ENCODE peak calls at places on chromosomes 2 and 18, in seven cellular contexts. One of them, this sample, is unnamed.
A peak's percentile ranks its signal among the peaks of the same experiment; 100 is the strongest.

GRCh38 chr18:10006261-10006903 is 92.6 kb downstream of the VAPA start:
- DNase-seq in PC-3: peak; percentile 27
- DNase-seq in fibroblast of the aortic adventitia: peak; percentile 60
- DNase-seq in fibroblast of lung: peak; percentile 70
- DNase-seq in BE2C: no peak
- DNase-seq in BJ: no peak
- DNase-seq in neural progenitor cell: no peak
- DNase-seq in this sample: peak; percentile 39

GRCh38 chr2:24893934-24894333 is 26.1 kb downstream of the ADCY3 start:
- DNase-seq in PC-3: peak; percentile 71
- DNase-seq in fibroblast of the aortic adventitia: no peak
- DNase-seq in fibroblast of lung: peak; percentile 72
- DNase-seq in BE2C: no peak
- DNase-seq in BJ: no peak
- DNase-seq in neural progenitor cell: no peak
- DNase-seq in this sample: peak; percentile 17

GRCh38 chr2:130836501-130837174 is at the start of gene ARHGEF4:
- DNase-seq in PC-3: peak; percentile 66
- DNase-seq in fibroblast of the aortic adventitia: no peak
- DNase-seq in fibroblast of lung: no peak
- DNase-seq in BE2C: peak; percentile 28
- DNase-seq in BJ: no peak
- DNase-seq in neural progenitor cell: peak; percentile 90
- DNase-seq in this sample: no peak

GRCh38 chr2:6909431-6910385 is 7.5 kb upstream of the RNF144A start:
- DNase-seq in PC-3: no peak
- DNase-seq in fibroblast of the aortic adventitia: no peak
- DNase-seq in fibroblast of lung: no peak
- DNase-seq in BE2C: no peak
- DNase-seq in BJ: no peak
- DNase-seq in neural progenitor cell: no peak
- DNase-seq in this sample: no peak

GRCh38 chr2:63692002-63692606 is 103.3 kb downstream of the MDH1 start:
- DNase-seq in PC-3: peak; percentile 74
- DNase-seq in fibroblast of the aortic adventitia: peak; percentile 81
- DNase-seq in fibroblast of lung: peak; percentile 72
- DNase-seq in BE2C: peak; percentile 5
- DNase-seq in BJ: peak; percentile 29
- DNase-seq in neural progenitor cell: peak; percentile 21
- DNase-seq in this sample: peak; percentile 61

GRCh38 chr2:113117594-113118262 is 9.7 kb upstream of the IL1RN start:
- DNase-seq in PC-3: peak; percentile 96
- DNase-seq in fibroblast of the aortic adventitia: peak; percentile 100
- DNase-seq in fibroblast of lung: peak; percentile 73
- DNase-seq in BE2C: no peak
- DNase-seq in BJ: peak; percentile 80
- DNase-seq in neural progenitor cell: no peak
- DNase-seq in this sample: peak; percentile 100

GRCh38 chr2:10495988-10496313 is 47.8 kb upstream of the ODC1 start:
- DNase-seq in PC-3: no peak
- DNase-seq in fibroblast of the aortic adventitia: no peak
- DNase-seq in fibroblast of lung: no peak
- DNase-seq in BE2C: no peak
- DNase-seq in BJ: no peak
- DNase-seq in neural progenitor cell: no peak
- DNase-seq in this sample: no peak

GRCh38 chr2:54401592-54401991 is 54.5 kb upstream of the SPTBN1 start:
- DNase-seq in PC-3: no peak
- DNase-seq in fibroblast of the aortic adventitia: no peak
- DNase-seq in fibroblast of lung: peak; percentile 27
- DNase-seq in BE2C: no peak
- DNase-seq in BJ: no peak
- DNase-seq in neural progenitor cell: no peak
- DNase-seq in this sample: no peak

GRCh38 chr18:29083545-29083944 is 906.6 kb upstream of the CDH2 start:
- DNase-seq in PC-3: no peak
- DNase-seq in fibroblast of the aortic adventitia: peak; percentile 78
- DNase-seq in fibroblast of lung: no peak
- DNase-seq in BE2C: no peak
- DNase-seq in BJ: no peak
- DNase-seq in neural progenitor cell: peak; percentile 27
- DNase-seq in this sample: peak; percentile 27

GRCh38 chr2:229660951-229661350 is 53.4 kb downstream of the DNER start:
- DNase-seq in PC-3: peak; percentile 74
- DNase-seq in fibroblast of the aortic adventitia: no peak
- DNase-seq in fibroblast of lung: peak; percentile 6
- DNase-seq in BE2C: no peak
- DNase-seq in BJ: no peak
- DNase-seq in neural progenitor cell: no peak
- DNase-seq in this sample: peak; percentile 54

GRCh38 chr2:146633159-146633558 is 1211.7 kb upstream of the ACVR2A start:
- DNase-seq in PC-3: no peak
- DNase-seq in fibroblast of the aortic adventitia: no peak
- DNase-seq in fibroblast of lung: no peak
- DNase-seq in BE2C: no peak
- DNase-seq in BJ: no peak
- DNase-seq in neural progenitor cell: no peak
- DNase-seq in this sample: no peak

GRCh38 chr2:239309398-239310245 is 91.2 kb downstream of the HDAC4 start:
- DNase-seq in PC-3: no peak
- DNase-seq in fibroblast of the aortic adventitia: no peak
- DNase-seq in fibroblast of lung: no peak
- DNase-seq in BE2C: peak; percentile 68
- DNase-seq in BJ: no peak
- DNase-seq in neural progenitor cell: no peak
- DNase-seq in this sample: no peak

GRCh38 chr2:183037660-183038340 is 457 bp downstream of the NCKAP1 start:
- DNase-seq in PC-3: peak; percentile 22
- DNase-seq in fibroblast of the aortic adventitia: no peak
- DNase-seq in fibroblast of lung: no peak
- DNase-seq in BE2C: peak; percentile 43
- DNase-seq in BJ: no peak
- DNase-seq in neural progenitor cell: peak; percentile 76
- DNase-seq in this sample: no peak

GRCh38 chr2:214261683-214262082 is 149.2 kb upstream of the VWC2L start:
- DNase-seq in PC-3: peak; percentile 45
- DNase-seq in fibroblast of the aortic adventitia: no peak
- DNase-seq in fibroblast of lung: no peak
- DNase-seq in BE2C: no peak
- DNase-seq in BJ: peak; percentile 3
- DNase-seq in neural progenitor cell: no peak
- DNase-seq in this sample: peak; percentile 5

GRCh38 chr18:47775961-47776360 is 154.5 kb downstream of the SMAD2 start:
- DNase-seq in PC-3: peak; percentile 21
- DNase-seq in fibroblast of the aortic adventitia: peak; percentile 40
- DNase-seq in fibroblast of lung: peak; percentile 8
- DNase-seq in BE2C: no peak
- DNase-seq in BJ: no peak
- DNase-seq in neural progenitor cell: no peak
- DNase-seq in this sample: peak; percentile 9

GRCh38 chr2:165953306-165953654 is 296 bp downstream of the TTC21B start:
- DNase-seq in PC-3: peak; percentile 77
- DNase-seq in fibroblast of the aortic adventitia: no peak
- DNase-seq in fibroblast of lung: no peak
- DNase-seq in BE2C: no peak
- DNase-seq in BJ: peak; percentile 2
- DNase-seq in neural progenitor cell: no peak
- DNase-seq in this sample: peak; percentile 50

GRCh38 chr2:239839306-239839705 is 185.8 kb downstream of the NDUFA10 start:
- DNase-seq in PC-3: no peak
- DNase-seq in fibroblast of the aortic adventitia: no peak
- DNase-seq in fibroblast of lung: no peak
- DNase-seq in BE2C: no peak
- DNase-seq in BJ: no peak
- DNase-seq in neural progenitor cell: no peak
- DNase-seq in this sample: no peak

GRCh38 chr2:177265386-177265690 is 811 bp upstream of the NFE2L2 start:
- DNase-seq in PC-3: peak; percentile 38
- DNase-seq in fibroblast of the aortic adventitia: peak; percentile 63
- DNase-seq in fibroblast of lung: peak; percentile 68
- DNase-seq in BE2C: peak; percentile 47
- DNase-seq in BJ: no peak
- DNase-seq in neural progenitor cell: no peak
- DNase-seq in this sample: peak; percentile 53

GRCh38 chr2:120239488-120240287 is 13.0 kb upstream of the RALB start:
- DNase-seq in PC-3: peak; percentile 92
- DNase-seq in fibroblast of the aortic adventitia: peak; percentile 89
- DNase-seq in fibroblast of lung: peak; percentile 75
- DNase-seq in BE2C: no peak
- DNase-seq in BJ: peak; percentile 67
- DNase-seq in neural progenitor cell: peak; percentile 28
- DNase-seq in this sample: peak; percentile 82

GRCh38 chr2:117958186-117958585 is 55.7 kb downstream of the CCDC93 start:
- DNase-seq in PC-3: peak; percentile 93
- DNase-seq in fibroblast of the aortic adventitia: peak; percentile 70
- DNase-seq in fibroblast of lung: peak; percentile 63
- DNase-seq in BE2C: no peak
- DNase-seq in BJ: peak; percentile 56
- DNase-seq in neural progenitor cell: no peak
- DNase-seq in this sample: peak; percentile 81

GRCh38 chr2:96336104-96336775 is 674 bp downstream of the NCAPH start:
- DNase-seq in PC-3: no peak
- DNase-seq in fibroblast of the aortic adventitia: no peak
- DNase-seq in fibroblast of lung: no peak
- DNase-seq in BE2C: no peak
- DNase-seq in BJ: no peak
- DNase-seq in neural progenitor cell: no peak
- DNase-seq in this sample: no peak

GRCh38 chr18:79786781-79787526 is 10.8 kb upstream of the KCNG2 start:
- DNase-seq in PC-3: no peak
- DNase-seq in fibroblast of the aortic adventitia: peak; percentile 38
- DNase-seq in fibroblast of lung: peak; percentile 58
- DNase-seq in BE2C: no peak
- DNase-seq in BJ: peak; percentile 35
- DNase-seq in neural progenitor cell: no peak
- DNase-seq in this sample: no peak

GRCh38 chr2:239121600-239122012 is 273.7 kb downstream of the TWIST2 start:
- DNase-seq in PC-3: no peak
- DNase-seq in fibroblast of the aortic adventitia: no peak
- DNase-seq in fibroblast of lung: peak; percentile 43
- DNase-seq in BE2C: no peak
- DNase-seq in BJ: no peak
- DNase-seq in neural progenitor cell: no peak
- DNase-seq in this sample: no peak

GRCh38 chr18:10519366-10519765 is 6.5 kb upstream of the NAPG start:
- DNase-seq in PC-3: no peak
- DNase-seq in fibroblast of the aortic adventitia: peak; percentile 33
- DNase-seq in fibroblast of lung: no peak
- DNase-seq in BE2C: no peak
- DNase-seq in BJ: no peak
- DNase-seq in neural progenitor cell: no peak
- DNase-seq in this sample: no peak

DNA sequence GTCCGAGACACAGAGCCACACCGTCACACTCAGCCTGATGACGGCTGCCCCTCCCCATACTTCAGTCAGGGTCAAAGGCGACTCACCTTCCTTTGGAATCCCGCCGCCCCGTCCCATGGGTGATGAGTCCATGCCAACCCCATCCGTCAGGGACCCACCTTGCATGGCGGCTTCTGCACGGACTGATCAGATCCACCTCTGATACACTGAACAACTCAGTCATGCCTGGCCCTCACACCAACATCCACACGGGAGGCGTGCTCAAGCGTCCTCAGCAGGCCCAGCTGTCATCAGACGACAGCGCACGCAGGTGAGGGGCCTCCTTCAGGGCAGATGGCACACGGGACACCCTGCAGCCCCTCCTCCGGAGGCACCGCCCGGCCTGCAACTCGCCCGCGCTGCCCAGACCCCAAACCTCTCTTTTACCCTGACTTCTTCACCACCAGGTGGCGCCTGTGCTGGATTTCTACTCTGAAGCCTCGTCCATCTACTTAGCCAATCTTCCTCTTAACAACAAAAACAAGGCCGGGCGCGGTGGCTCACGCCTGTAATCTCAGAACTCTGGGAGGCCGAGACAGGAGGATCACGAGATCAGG is 89.2 kb downstream of the ZNF516 start:
- DNase-seq in PC-3: peak; percentile 67
- DNase-seq in fibroblast of the aortic adventitia: peak; percentile 60
- DNase-seq in fibroblast of lung: peak; percentile 54
- DNase-seq in BE2C: no peak
- DNase-seq in BJ: no peak
- DNase-seq in neural progenitor cell: peak; percentile 71
- DNase-seq in this sample: no peak
- TF ChIP-seq CTCF in PC-3: peak; percentile 70
- TF ChIP-seq CTCF in fibroblast of the aortic adventitia: peak; percentile 50
- TF ChIP-seq CTCF in fibroblast of lung: peak; percentile 42
- TF ChIP-seq CTCF in BE2C: peak; percentile 18
- TF ChIP-seq CTCF in BJ: peak; percentile 55
- TF ChIP-seq CTCF in neural progenitor cell: peak; percentile 68
- TF ChIP-seq CTCF in this sample: peak; percentile 53

GRCh38 chr2:65350714-65351113 is 81.7 kb downstream of the SPRED2 start:
- DNase-seq in PC-3: no peak
- DNase-seq in fibroblast of the aortic adventitia: no peak
- DNase-seq in fibroblast of lung: no peak
- DNase-seq in BE2C: no peak
- DNase-seq in BJ: no peak
- DNase-seq in neural progenitor cell: peak; percentile 39
- DNase-seq in this sample: peak; percentile 21
- TF ChIP-seq CTCF in PC-3: peak; percentile 44
- TF ChIP-seq CTCF in fibroblast of the aortic adventitia: peak; percentile 47
- TF ChIP-seq CTCF in fibroblast of lung: peak; percentile 25
- TF ChIP-seq CTCF in BE2C: peak; percentile 33
- TF ChIP-seq CTCF in BJ: peak; percentile 15
- TF ChIP-seq CTCF in neural progenitor cell: peak; percentile 37
- TF ChIP-seq CTCF in this sample: peak; percentile 48

GRCh38 chr2:134897932-134898331 is 20.7 kb upstream of the CCNT2 start:
- DNase-seq in PC-3: peak; percentile 47
- DNase-seq in fibroblast of the aortic adventitia: peak; percentile 55
- DNase-seq in fibroblast of lung: peak; percentile 38
- DNase-seq in BE2C: no peak
- DNase-seq in BJ: no peak
- DNase-seq in neural progenitor cell: no peak
- DNase-seq in this sample: peak; percentile 31
- TF ChIP-seq CTCF in PC-3: peak; percentile 58
- TF ChIP-seq CTCF in fibroblast of the aortic adventitia: peak; percentile 33
- TF ChIP-seq CTCF in fibroblast of lung: no peak
- TF ChIP-seq CTCF in BE2C: peak; percentile 15
- TF ChIP-seq CTCF in BJ: peak; percentile 8
- TF ChIP-seq CTCF in neural progenitor cell: peak; percentile 63
- TF ChIP-seq CTCF in this sample: no peak

GRCh38 chr18:58190842-58191530 is 147.0 kb downstream of the NEDD4L start:
- DNase-seq in PC-3: peak; percentile 32
- DNase-seq in fibroblast of the aortic adventitia: no peak
- DNase-seq in fibroblast of lung: no peak
- DNase-seq in BE2C: no peak
- DNase-seq in BJ: no peak
- DNase-seq in neural progenitor cell: no peak
- DNase-seq in this sample: no peak

GRCh38 chr18:58195278-58195721 is 151.3 kb downstream of the NEDD4L start:
- DNase-seq in PC-3: no peak
- DNase-seq in fibroblast of the aortic adventitia: no peak
- DNase-seq in fibroblast of lung: no peak
- DNase-seq in BE2C: no peak
- DNase-seq in BJ: no peak
- DNase-seq in neural progenitor cell: peak; percentile 41
- DNase-seq in this sample: peak; percentile 40

GRCh38 chr18:58192519-58192918 is 148.5 kb downstream of the NEDD4L start:
- DNase-seq in PC-3: no peak
- DNase-seq in fibroblast of the aortic adventitia: no peak
- DNase-seq in fibroblast of lung: no peak
- DNase-seq in BE2C: no peak
- DNase-seq in BJ: no peak
- DNase-seq in neural progenitor cell: no peak
- DNase-seq in this sample: no peak

GRCh38 chr18:58196164-58196563 is 152.1 kb downstream of the NEDD4L start:
- DNase-seq in PC-3: peak; percentile 75
- DNase-seq in fibroblast of the aortic adventitia: no peak
- DNase-seq in fibroblast of lung: no peak
- DNase-seq in BE2C: no peak
- DNase-seq in BJ: no peak
- DNase-seq in neural progenitor cell: no peak
- DNase-seq in this sample: peak; percentile 39

GRCh38 chr18:58194028-58194427 is 150.0 kb downstream of the NEDD4L start:
- DNase-seq in PC-3: peak; percentile 6
- DNase-seq in fibroblast of the aortic adventitia: no peak
- DNase-seq in fibroblast of lung: no peak
- DNase-seq in BE2C: peak; percentile 36
- DNase-seq in BJ: no peak
- DNase-seq in neural progenitor cell: peak; percentile 63
- DNase-seq in this sample: no peak
- TF ChIP-seq CTCF in PC-3: peak; percentile 43
- TF ChIP-seq CTCF in fibroblast of the aortic adventitia: peak; percentile 42
- TF ChIP-seq CTCF in fibroblast of lung: no peak
- TF ChIP-seq CTCF in BE2C: peak; percentile 55
- TF ChIP-seq CTCF in BJ: peak; percentile 33
- TF ChIP-seq CTCF in neural progenitor cell: peak; percentile 49
- TF ChIP-seq CTCF in this sample: no peak

This sample was measured in bronchial epithelial cell.